ENCODE peak calls at places on chromosome 15, in seven cellular contexts. Q, W, X, G, E, T and K are unnamed samples.

GRCh38 chr15:64144565-64145281 is 6.8 kb upstream of the SNX22 start:
- DNase-seq in Q (no peak), W (no peak), X (no peak), G (no peak), E (no peak), T (no peak), K (no peak)

GRCh38 chr15:69757186-69757585 is 304.6 kb downstream of the RPLP1 start:
- DNase-seq in Q (no peak), W (no peak), X (no peak), G (peak), E (no peak), T (no peak), K (no peak)

GRCh38 chr15:22873204-22873701 is 34.8 kb downstream of the NIPA2 start:
- DNase-seq in Q (no peak), W (no peak), X (no peak), G (no peak), E (peak), T (no peak), K (no peak)

GRCh38 chr15:75200765-75201608 is 695 bp upstream of the C15orf39 start:
- DNase-seq in Q (peak), W (peak), X (no peak), G (peak), E (no peak), T (no peak), K (no peak)

GRCh38 chr15:77749998-77750540 is 117.4 kb upstream of the LINGO1 start:
- DNase-seq in Q (no peak), W (no peak), X (no peak), G (no peak), E (no peak), T (no peak), K (no peak)

GRCh38 chr15:46848704-46849103 is 868.6 kb upstream of the SEMA6D start:
- DNase-seq in Q (no peak), W (no peak), X (no peak), G (no peak), E (no peak), T (no peak), K (no peak)

GRCh38 chr15:85531083-85531482 is 150.7 kb downstream of the AKAP13 start:
- DNase-seq in Q (no peak), W (no peak), X (no peak), G (no peak), E (no peak), T (no peak), K (no peak)

GRCh38 chr15:63856711-63857458 is 23.1 kb upstream of the HERC1 start:
- DNase-seq in Q (no peak), W (no peak), X (no peak), G (no peak), E (no peak), T (no peak), K (no peak)

GRCh38 chr15:34435658-34436057 is 1.9 kb downstream of the GOLGA8A start:
- DNase-seq in Q (no peak), W (no peak), X (no peak), G (no peak), E (no peak), T (no peak), K (no peak)

GRCh38 chr15:66293085-66293418 is 316 bp upstream of the DIS3L start:
- DNase-seq in Q (no peak), W (peak), X (no peak), G (no peak), E (no peak), T (no peak), K (no peak)

GRCh38 chr15:58573270-58573669 is 141.5 kb downstream of the LIPC start:
- DNase-seq in Q (no peak), W (no peak), X (no peak), G (no peak), E (no peak), T (no peak), K (no peak)

GRCh38 chr15:92283813-92284212 is 109.9 kb upstream of the ST8SIA2 start:
- DNase-seq in Q (no peak), W (no peak), X (no peak), G (no peak), E (no peak), T (no peak), K (no peak)